ENCODE peak calls at places on chromosome 9, in five cellular contexts. One of them, this sample, is unnamed.

GRCh38 chr9:129143461-129143927 is 32.3 kb downstream of the PTPA start:
- DNase-seq in neural crest cell: peak; percentile 37
- DNase-seq in gastrocnemius medialis: no peak
- DNase-seq in Peyer's patch: peak; percentile 58
- DNase-seq in bronchial epithelial cell: no peak
- DNase-seq in this sample: no peak

GRCh38 chr9:115730845-115731244 is 422.7 kb upstream of the PAPPA start:
- DNase-seq in gastrocnemius medialis: no peak
- DNase-seq in neural crest cell: no peak
- DNase-seq in bronchial epithelial cell: no peak
- DNase-seq in Peyer's patch: no peak
- DNase-seq in this sample: no peak

GRCh38 chr9:6106576-6107339 is 91.3 kb upstream of the RANBP6 start:
- DNase-seq in neural crest cell: no peak
- DNase-seq in bronchial epithelial cell: peak; percentile 66
- DNase-seq in Peyer's patch: no peak
- DNase-seq in gastrocnemius medialis: peak; percentile 7
- DNase-seq in this sample: no peak

GRCh38 chr9:137127301-137128157 is 11.4 kb upstream of the GRIN1 start:
- DNase-seq in neural crest cell: no peak
- DNase-seq in gastrocnemius medialis: no peak
- DNase-seq in bronchial epithelial cell: peak; percentile 30
- DNase-seq in Peyer's patch: peak; percentile 62
- DNase-seq in this sample: no peak

GRCh38 chr9:37295796-37296195 is 126.7 kb upstream of the GRHPR start:
- DNase-seq in Peyer's patch: no peak
- DNase-seq in bronchial epithelial cell: no peak
- DNase-seq in gastrocnemius medialis: no peak
- DNase-seq in neural crest cell: no peak
- DNase-seq in this sample: no peak

GRCh38 chr9:90107864-90108263 is 503.1 kb downstream of the GADD45G start:
- DNase-seq in bronchial epithelial cell: no peak
- DNase-seq in neural crest cell: no peak
- DNase-seq in gastrocnemius medialis: peak; percentile 39
- DNase-seq in Peyer's patch: no peak
- DNase-seq in this sample: no peak

GRCh38 chr9:126062158-126062929 is 264.3 kb upstream of the MVB12B start:
- DNase-seq in Peyer's patch: no peak
- DNase-seq in gastrocnemius medialis: no peak
- DNase-seq in bronchial epithelial cell: no peak
- DNase-seq in neural crest cell: no peak
- DNase-seq in this sample: no peak

GRCh38 chr9:127185931-127186781 is 63.7 kb upstream of the ANGPTL2 start:
- DNase-seq in bronchial epithelial cell: no peak
- DNase-seq in gastrocnemius medialis: peak; percentile 53
- DNase-seq in neural crest cell: no peak
- DNase-seq in Peyer's patch: peak; percentile 77
- DNase-seq in this sample: peak; percentile 90

GRCh38 chr9:117744856-117745389 is 40.7 kb downstream of the TLR4 start:
- DNase-seq in gastrocnemius medialis: no peak
- DNase-seq in neural crest cell: no peak
- DNase-seq in Peyer's patch: no peak
- DNase-seq in bronchial epithelial cell: no peak
- DNase-seq in this sample: no peak

GRCh38 chr9:109862452-109862851 is 82.5 kb downstream of the PALM2AKAP2 start:
- DNase-seq in bronchial epithelial cell: no peak
- DNase-seq in Peyer's patch: no peak
- DNase-seq in neural crest cell: no peak
- DNase-seq in gastrocnemius medialis: no peak
- DNase-seq in this sample: no peak

GRCh38 chr9:72476100-72476499 is 45.3 kb upstream of the TMC1 start:
- DNase-seq in Peyer's patch: no peak
- DNase-seq in bronchial epithelial cell: peak; percentile 31
- DNase-seq in neural crest cell: no peak
- DNase-seq in gastrocnemius medialis: no peak
- DNase-seq in this sample: no peak

GRCh38 chr9:84000186-84000585 is 19.6 kb downstream of the RMI1 start:
- DNase-seq in bronchial epithelial cell: no peak
- DNase-seq in Peyer's patch: no peak
- DNase-seq in gastrocnemius medialis: no peak
- DNase-seq in neural crest cell: no peak
- DNase-seq in this sample: no peak

GRCh38 chr9:134305533-134305932 is 20.7 kb upstream of the RXRA start:
- DNase-seq in neural crest cell: no peak
- DNase-seq in bronchial epithelial cell: no peak
- DNase-seq in Peyer's patch: no peak
- DNase-seq in gastrocnemius medialis: no peak
- DNase-seq in this sample: no peak

GRCh38 chr9:83554278-83554677 is 16.1 kb upstream of the FRMD3 start:
- DNase-seq in Peyer's patch: no peak
- DNase-seq in neural crest cell: no peak
- DNase-seq in bronchial epithelial cell: no peak
- DNase-seq in gastrocnemius medialis: peak; percentile 40
- DNase-seq in this sample: no peak

GRCh38 chr9:89463986-89464901 is 33.7 kb downstream of the SEMA4D start:
- DNase-seq in Peyer's patch: peak; percentile 92
- DNase-seq in bronchial epithelial cell: no peak
- DNase-seq in gastrocnemius medialis: no peak
- DNase-seq in neural crest cell: no peak
- DNase-seq in this sample: no peak

GRCh38 chr9:19379697-19380046 is 364 bp downstream of the RPS6 start:
- DNase-seq in Peyer's patch: peak; percentile 64
- DNase-seq in bronchial epithelial cell: no peak
- DNase-seq in neural crest cell: no peak
- DNase-seq in gastrocnemius medialis: peak; percentile 9
- DNase-seq in this sample: no peak

GRCh38 chr9:80204054-80204453 is 632.3 kb downstream of the TLE4 start:
- DNase-seq in bronchial epithelial cell: peak; percentile 49
- DNase-seq in neural crest cell: no peak
- DNase-seq in Peyer's patch: no peak
- DNase-seq in gastrocnemius medialis: no peak
- DNase-seq in this sample: no peak

GRCh38 chr9:95874989-95875304 is 544 bp upstream of the ERCC6L2 start:
- DNase-seq in neural crest cell: peak; percentile 26
- DNase-seq in Peyer's patch: peak; percentile 83
- DNase-seq in gastrocnemius medialis: no peak
- DNase-seq in bronchial epithelial cell: peak; percentile 33
- DNase-seq in this sample: no peak

GRCh38 chr9:21995652-21996275 is 1.2 kb downstream of the CDKN2B-AS1 start:
- DNase-seq in Peyer's patch: peak; percentile 72
- DNase-seq in gastrocnemius medialis: no peak
- DNase-seq in bronchial epithelial cell: no peak
- DNase-seq in neural crest cell: no peak
- DNase-seq in this sample: no peak

GRCh38 chr9:21506910-21507795 is 25.0 kb upstream of the IFNE start:
- DNase-seq in neural crest cell: no peak
- DNase-seq in gastrocnemius medialis: no peak
- DNase-seq in Peyer's patch: no peak
- DNase-seq in bronchial epithelial cell: peak; percentile 86
- DNase-seq in this sample: peak; percentile 87

GRCh38 chr9:31612336-31613030 is 772.0 kb upstream of the ACO1 start:
- DNase-seq in gastrocnemius medialis: no peak
- DNase-seq in bronchial epithelial cell: peak; percentile 70
- DNase-seq in neural crest cell: no peak
- DNase-seq in Peyer's patch: no peak
- DNase-seq in this sample: no peak

GRCh38 chr9:137268538-137269201 is 8.9 kb upstream of the TOR4A start:
- DNase-seq in bronchial epithelial cell: no peak
- DNase-seq in Peyer's patch: no peak
- DNase-seq in neural crest cell: no peak
- DNase-seq in gastrocnemius medialis: peak; percentile 28
- DNase-seq in this sample: no peak

GRCh38 chr9:136526625-136527066 is 19.2 kb downstream of the NOTCH1 start:
- DNase-seq in neural crest cell: no peak
- DNase-seq in Peyer's patch: peak; percentile 84
- DNase-seq in bronchial epithelial cell: no peak
- DNase-seq in gastrocnemius medialis: no peak
- DNase-seq in this sample: no peak

GRCh38 chr9:79570449-79571308 is 1.1 kb upstream of the TLE4 start:
- DNase-seq in neural crest cell: peak; percentile 56
- DNase-seq in gastrocnemius medialis: peak; percentile 11
- DNase-seq in bronchial epithelial cell: no peak
- DNase-seq in Peyer's patch: peak; percentile 57
- DNase-seq in this sample: peak; percentile 75

GRCh38 chr9:112755059-112755458 is 4.5 kb downstream of the SNX30 start:
- DNase-seq in Peyer's patch: no peak
- DNase-seq in neural crest cell: no peak
- DNase-seq in bronchial epithelial cell: no peak
- DNase-seq in gastrocnemius medialis: no peak
- DNase-seq in this sample: no peak

GRCh38 chr9:16705121-16705604 is 165.3 kb downstream of the BNC2 start:
- DNase-seq in gastrocnemius medialis: peak; percentile 40
- DNase-seq in Peyer's patch: peak; percentile 75
- DNase-seq in bronchial epithelial cell: peak; percentile 28
- DNase-seq in neural crest cell: peak; percentile 58
- DNase-seq in this sample: peak; percentile 97

GRCh38 chr9:111959468-111959941 is 62.9 kb downstream of the UGCG start:
- DNase-seq in neural crest cell: no peak
- DNase-seq in Peyer's patch: peak; percentile 85
- DNase-seq in bronchial epithelial cell: peak; percentile 100
- DNase-seq in gastrocnemius medialis: peak; percentile 69
- DNase-seq in this sample: peak; percentile 95

GRCh38 chr9:110114086-110114887 is 93.7 kb downstream of the C9orf152 start:
- DNase-seq in gastrocnemius medialis: no peak
- DNase-seq in neural crest cell: no peak
- DNase-seq in bronchial epithelial cell: peak; percentile 46
- DNase-seq in Peyer's patch: no peak
- DNase-seq in this sample: no peak

GRCh38 chr9:20290287-20290686 is 332.0 kb downstream of the MLLT3 start:
- DNase-seq in Peyer's patch: no peak
- DNase-seq in bronchial epithelial cell: no peak
- DNase-seq in neural crest cell: no peak
- DNase-seq in gastrocnemius medialis: no peak
- DNase-seq in this sample: no peak

GRCh38 chr9:76581752-76582151 is 122.8 kb downstream of the GCNT1 start:
- DNase-seq in Peyer's patch: no peak
- DNase-seq in bronchial epithelial cell: no peak
- DNase-seq in neural crest cell: no peak
- DNase-seq in gastrocnemius medialis: no peak
- DNase-seq in this sample: no peak

GRCh38 chr9:131308452-131308851 is 18.9 kb downstream of the PLPP7 start:
- DNase-seq in Peyer's patch: no peak
- DNase-seq in bronchial epithelial cell: no peak
- DNase-seq in gastrocnemius medialis: no peak
- DNase-seq in neural crest cell: no peak
- DNase-seq in this sample: no peak
- TF ChIP-seq CTCF in Peyer's patch: no peak
- TF ChIP-seq CTCF in bronchial epithelial cell: no peak
- TF ChIP-seq CTCF in gastrocnemius medialis: no peak
- TF ChIP-seq CTCF in neural crest cell: no peak
- TF ChIP-seq CTCF in this sample: no peak

DNA sequence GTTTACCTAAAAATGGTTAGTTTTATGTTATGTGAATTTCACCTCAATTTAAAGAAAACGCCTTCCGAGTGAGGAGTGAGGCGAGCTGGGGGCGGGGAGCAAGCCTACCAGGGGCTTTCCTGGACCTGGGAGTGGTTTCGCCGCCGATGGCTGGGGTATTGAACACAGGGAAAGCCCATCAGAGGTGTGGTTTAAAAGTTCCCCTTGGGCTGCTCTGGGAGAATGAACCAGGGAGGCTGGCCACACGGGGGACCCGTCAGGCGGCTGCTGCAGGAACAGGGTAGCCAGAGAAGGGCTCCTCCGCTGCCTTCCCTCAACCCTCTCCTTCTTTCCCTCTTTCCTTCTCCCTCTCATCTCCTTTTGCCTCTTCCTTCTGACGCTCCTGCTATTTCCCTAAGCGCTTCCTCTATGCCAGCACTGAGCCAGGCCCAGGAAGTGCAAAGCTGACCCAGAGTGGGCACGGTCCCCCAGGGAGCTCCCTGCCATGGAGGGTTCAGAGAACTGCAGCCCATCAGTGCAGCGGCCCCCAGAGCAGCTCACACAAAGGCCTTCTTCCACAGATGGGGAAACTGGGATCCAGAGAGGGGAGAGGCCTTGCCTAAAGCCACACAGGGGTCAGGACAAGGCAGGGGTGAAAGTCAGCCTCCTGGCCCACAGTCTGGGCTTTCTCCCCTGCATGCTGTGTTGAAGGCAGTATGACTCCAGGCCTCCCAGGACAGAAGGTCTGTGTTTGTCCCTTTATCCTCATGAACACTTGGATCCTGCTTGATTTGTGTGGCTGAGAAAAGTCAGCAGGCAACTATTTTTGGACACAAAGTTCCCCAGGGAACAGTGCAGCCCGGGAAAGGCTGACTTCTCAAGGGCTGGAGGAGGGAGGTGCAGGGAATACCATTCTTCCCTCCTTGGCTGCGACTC is 4.6 kb downstream of the AKNA start:
- DNase-seq in neural crest cell: no peak
- DNase-seq in Peyer's patch: peak; percentile 71
- DNase-seq in bronchial epithelial cell: no peak
- DNase-seq in gastrocnemius medialis: no peak
- DNase-seq in this sample: no peak
- TF ChIP-seq CTCF in neural crest cell: no peak
- TF ChIP-seq CTCF in Peyer's patch: no peak
- TF ChIP-seq CTCF in bronchial epithelial cell: no peak
- TF ChIP-seq CTCF in gastrocnemius medialis: no peak
- TF ChIP-seq CTCF in this sample: no peak

GRCh38 chr9:130997395-130997684 is 11.6 kb upstream of the LAMC3 start:
- DNase-seq in gastrocnemius medialis: no peak
- DNase-seq in bronchial epithelial cell: no peak
- DNase-seq in neural crest cell: no peak
- DNase-seq in Peyer's patch: no peak
- DNase-seq in this sample: no peak

GRCh38 chr9:130999265-130999623 is 9.7 kb upstream of the LAMC3 start:
- DNase-seq in gastrocnemius medialis: no peak
- DNase-seq in bronchial epithelial cell: no peak
- DNase-seq in neural crest cell: no peak
- DNase-seq in Peyer's patch: no peak
- DNase-seq in this sample: no peak

GRCh38 chr9:130997925-130998595 is 10.9 kb upstream of the LAMC3 start:
- DNase-seq in Peyer's patch: peak; percentile 62
- DNase-seq in neural crest cell: peak; percentile 93
- DNase-seq in bronchial epithelial cell: peak; percentile 37
- DNase-seq in gastrocnemius medialis: no peak
- DNase-seq in this sample: no peak

GRCh38 chr9:130996672-130997394 is 12.1 kb upstream of the LAMC3 start:
- DNase-seq in neural crest cell: no peak
- DNase-seq in Peyer's patch: no peak
- DNase-seq in gastrocnemius medialis: no peak
- DNase-seq in bronchial epithelial cell: no peak
- DNase-seq in this sample: no peak

GRCh38 chr9:130998596-130999264 is 10.2 kb upstream of the LAMC3 start:
- DNase-seq in gastrocnemius medialis: no peak
- DNase-seq in neural crest cell: no peak
- DNase-seq in bronchial epithelial cell: no peak
- DNase-seq in Peyer's patch: no peak
- DNase-seq in this sample: no peak
- TF ChIP-seq CTCF in gastrocnemius medialis: no peak
- TF ChIP-seq CTCF in neural crest cell: no peak
- TF ChIP-seq CTCF in bronchial epithelial cell: no peak
- TF ChIP-seq CTCF in Peyer's patch: no peak
- TF ChIP-seq CTCF in this sample: no peak

DNA sequence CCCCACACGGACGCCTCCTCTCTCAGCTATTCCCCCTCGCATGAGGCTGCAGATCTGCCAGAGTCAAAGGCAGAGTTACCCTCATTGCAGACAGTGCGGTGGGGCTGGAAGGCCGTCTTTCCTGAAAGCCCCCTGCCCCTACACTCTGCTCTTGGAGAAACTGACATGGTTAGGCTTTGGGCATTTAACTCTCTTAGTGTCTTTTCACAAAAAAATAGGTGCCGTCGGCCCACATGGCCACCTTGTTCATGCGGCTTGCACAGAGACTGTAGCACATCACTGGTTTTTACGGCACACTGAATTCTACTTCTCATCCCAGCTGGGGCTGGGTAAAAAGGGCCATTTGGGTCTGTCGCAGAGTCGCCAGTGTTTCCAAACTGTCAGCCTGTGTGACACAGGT is 107.6 kb downstream of the ENTREP1 start:
- DNase-seq in bronchial epithelial cell: no peak
- DNase-seq in gastrocnemius medialis: no peak
- DNase-seq in Peyer's patch: no peak
- DNase-seq in neural crest cell: no peak
- DNase-seq in this sample: no peak
- TF ChIP-seq CTCF in bronchial epithelial cell: no peak
- TF ChIP-seq CTCF in gastrocnemius medialis: no peak
- TF ChIP-seq CTCF in Peyer's patch: no peak
- TF ChIP-seq CTCF in neural crest cell: no peak
- TF ChIP-seq CTCF in this sample: no peak

This sample was measured in retinal pigment epithelial cell.